ENCODE peak calls at places on chromosomes 5 and 9, in five cellular contexts. M is substantia nigra; T is activated CD8-positive, alpha-beta T cell treated with anti-CD3 and anti-CD28 coated beads for 36 hours; I is cardiac fibroblast; X is germinal center. C is an unnamed sample.

GRCh38 chr5:9278925-9279603 is 266.8 kb downstream of the SEMA5A start:
- DNase-seq in M (no peak), T (no peak), I (no peak), X (no peak), C (no peak)

GRCh38 chr5:172344855-172345254 is 61.3 kb upstream of the UBTD2 start:
- DNase-seq in M (no peak), T (no peak), I (no peak), X (no peak), C (no peak)

GRCh38 chr9:37953775-37954437 is 50.0 kb upstream of the SLC25A51 start:
- DNase-seq in M (no peak), T (peak; percentile 74), I (peak; percentile 100), X (peak; percentile 14), C (no peak)

GRCh38 chr5:93929146-93929545 is 187.7 kb upstream of the POU5F2 start:
- DNase-seq in M (no peak), T (no peak), I (peak; percentile 46), X (no peak), C (no peak)

GRCh38 chr9:117405950-117406705 is 8.7 kb downstream of the ASTN2 start:
- DNase-seq in M (no peak), T (no peak), I (no peak), X (no peak), C (peak; percentile 14)

GRCh38 chr9:92608221-92609141 is 61.5 kb downstream of the IPPK start:
- DNase-seq in M (no peak), T (no peak), I (peak; percentile 51), X (no peak), C (peak; percentile 39)

GRCh38 chr5:139472410-139473030 is 1.7 kb downstream of the SMIM33 start:
- DNase-seq in M (no peak), T (no peak), I (no peak), X (no peak), C (no peak)

GRCh38 chr5:132190161-132190817 is 37.4 kb downstream of the P4HA2 start:
- DNase-seq in M (no peak), T (no peak), I (peak; percentile 78), X (peak; percentile 62), C (peak; percentile 83)

GRCh38 chr5:88836195-88836838 is 46.7 kb downstream of the MEF2C start:
- DNase-seq in M (no peak), T (no peak), I (peak; percentile 63), X (no peak), C (no peak)

GRCh38 chr5:159210306-159210722 is 961 bp upstream of the RNF145 start:
- DNase-seq in M (no peak), T (peak; percentile 30), I (no peak), X (no peak), C (peak; percentile 4)

GRCh38 chr5:10874561-10874960 is 113.5 kb upstream of the DAP start:
- DNase-seq in M (no peak), T (no peak), I (no peak), X (no peak), C (no peak)

GRCh38 chr9:106861585-106862114 is 1.3 kb upstream of the ZNF462 start:
- DNase-seq in M (no peak), T (no peak), I (no peak), X (no peak), C (no peak)

GRCh38 chr9:68651280-68651893 is 53.7 kb upstream of the PIP5K1B start:
- DNase-seq in M (no peak), T (peak; percentile 3), I (no peak), X (no peak), C (no peak)